ENCODE peak calls at places on chromosomes 1 and 21, in nine cellular contexts. A is GM12865; Q is activated CD4-positive, CD25-positive, alpha-beta regulatory T cell treated with anti-CD3 and anti-CD28 coated beads, Interleukin-2, amount 50 U/mL, for 72 hours; C is activated T-cell treated with anti-CD3 and anti-CD28 coated beads for 24 hours; K is progenitor cell of endocrine pancreas; J is hypothalamus; I is CD8-positive, alpha-beta T cell; E is nephron progenitor cell; V is GM19239. T is an unnamed sample.

GRCh38 chr1:234750922-234751595 is 141.1 kb upstream of the IRF2BP2 start:
- DNase-seq in A (no peak), Q (no peak), C (no peak), K (no peak), J (peak), I (no peak), E (no peak), V (no peak), T (peak)

GRCh38 chr1:117092594-117092993 is 29.0 kb downstream of the TRIM45 start:
- DNase-seq in A (no peak), Q (no peak), C (no peak), K (no peak), J (no peak), I (no peak), E (no peak), V (no peak), T (no peak)

GRCh38 chr1:47569681-47570470 is 132.0 kb downstream of the FOXD2 start:
- DNase-seq in A (no peak), Q (no peak), C (no peak), K (no peak), J (no peak), I (no peak), E (no peak), V (no peak), T (no peak)

GRCh38 chr1:247453997-247454396 is 3.9 kb downstream of the OR2B11 start:
- DNase-seq in A (no peak), Q (no peak), C (no peak), K (no peak), J (no peak), I (no peak), E (no peak), V (no peak), T (no peak)

GRCh38 chr1:182337736-182338571 is 53.6 kb downstream of the GLUL start:
- DNase-seq in A (no peak), Q (no peak), C (no peak), K (no peak), J (no peak), I (no peak), E (no peak), V (no peak), T (no peak)

GRCh38 chr1:180927841-180928240 is 15.1 kb downstream of the KIAA1614 start:
- DNase-seq in A (no peak), Q (no peak), C (no peak), K (no peak), J (peak), I (no peak), E (no peak), V (no peak), T (peak)

GRCh38 chr21:42067531-42068255 is 3.4 kb upstream of the UMODL1 start:
- DNase-seq in A (no peak), Q (no peak), C (no peak), K (no peak), J (no peak), I (no peak), E (no peak), V (no peak), T (no peak)

GRCh38 chr1:93635614-93636543 is 45.8 kb downstream of the BCAR3 start:
- DNase-seq in A (no peak), Q (no peak), C (no peak), K (no peak), J (peak), I (no peak), E (no peak), V (no peak), T (peak)

GRCh38 chr1:41355761-41356160 is 5.5 kb upstream of the FOXO6 start:
- DNase-seq in A (no peak), Q (no peak), C (no peak), K (no peak), J (no peak), I (peak), E (no peak), V (no peak), T (no peak)

GRCh38 chr1:62245201-62245600 is 50.6 kb downstream of the L1TD1 start:
- DNase-seq in A (no peak), Q (no peak), C (no peak), K (no peak), J (no peak), I (no peak), E (no peak), V (no peak), T (no peak)

GRCh38 chr1:247357781-247358211 is 26.1 kb upstream of the ZNF496 start:
- DNase-seq in A (peak), Q (no peak), C (no peak), K (no peak), J (no peak), I (no peak), E (no peak), V (no peak), T (no peak)

GRCh38 chr1:204858381-204858821 is 12.3 kb upstream of the NFASC start:
- DNase-seq in A (no peak), Q (no peak), C (no peak), K (no peak), J (no peak), I (no peak), E (peak), V (no peak), T (no peak)

GRCh38 chr1:170461762-170462384 is 70.1 kb upstream of the GORAB start:
- DNase-seq in A (peak), Q (no peak), C (no peak), K (no peak), J (no peak), I (no peak), E (no peak), V (no peak), T (no peak)